ENCODE peak calls at places on chromosome 3, in eight cellular contexts. C is stomach, L is sigmoid colon, I is esophagus muscularis mucosa, G is transverse colon, B is SK-N-SH, N is suprapubic skin, U is K562. M is an unnamed sample.

GRCh38 chr3:36923523-36923943 is 21.3 kb downstream of the TRANK1 start:
- DNase-seq in I (no peak), B (no peak), U (no peak), G (no peak), C (no peak), N (no peak), L (no peak), M (peak; percentile 36)

GRCh38 chr3:123732447-123732846 is 147.6 kb upstream of the HACD2 start:
- DNase-seq in I (no peak), L (no peak), N (no peak), U (no peak), B (no peak), G (no peak), C (no peak), M (no peak)

GRCh38 chr3:160618363-160618762 is 53.0 kb upstream of the KPNA4 start:
- DNase-seq in G (no peak), C (peak; percentile 57), N (no peak), U (no peak), B (no peak), I (no peak), L (no peak), M (no peak)

GRCh38 chr3:194723846-194724618 is 38.3 kb downstream of the FAM43A start:
- DNase-seq in N (no peak), I (no peak), C (no peak), L (no peak), U (no peak), B (no peak), G (no peak), M (no peak)

GRCh38 chr3:38125305-38126120 is 11.4 kb downstream of the ACAA1 start:
- DNase-seq in G (no peak), I (no peak), N (peak; percentile 70), B (no peak), C (peak; percentile 18), U (no peak), L (peak; percentile 57), M (no peak)

GRCh38 chr3:102177075-102177755 is 257.6 kb upstream of the ZPLD1 start:
- DNase-seq in L (no peak), C (no peak), N (no peak), I (no peak), U (no peak), B (no peak), G (peak; percentile 23), M (no peak)

GRCh38 chr3:127089487-127090145 is 103.3 kb upstream of the PRR23E start:
- DNase-seq in L (no peak), N (no peak), C (no peak), B (no peak), G (no peak), I (no peak), U (no peak), M (no peak)

GRCh38 chr3:122982202-122983185 is 45.1 kb downstream of the SEMA5B start:
- DNase-seq in U (no peak), G (no peak), I (no peak), B (no peak), L (peak; percentile 72), N (no peak), C (no peak), M (peak; percentile 24)

GRCh38 chr3:192091831-192092230 is 630.9 kb downstream of the PYDC2 start:
- DNase-seq in N (no peak), B (no peak), L (no peak), U (no peak), I (no peak), G (no peak), C (no peak), M (no peak)

GRCh38 chr3:27483117-27484001 is 825 bp downstream of the SLC4A7 start:
- DNase-seq in N (peak; percentile 82), B (peak; percentile 60), G (peak; percentile 51), U (no peak), C (peak; percentile 42), L (peak; percentile 85), I (peak; percentile 94), M (peak; percentile 60)

GRCh38 chr3:44555753-44556152 is 760 bp downstream of the ZKSCAN7 start:
- DNase-seq in C (no peak), I (no peak), G (no peak), U (no peak), N (no peak), B (peak; percentile 51), L (no peak), M (no peak)

GRCh38 chr3:143298886-143299535 is 179.4 kb downstream of the CHST2 start:
- DNase-seq in N (no peak), U (no peak), G (no peak), C (no peak), B (no peak), L (no peak), I (no peak), M (no peak)

GRCh38 chr3:167120828-167121227 is 259.3 kb downstream of the ZBBX start:
- DNase-seq in U (no peak), B (no peak), L (no peak), I (no peak), N (no peak), C (no peak), G (no peak), M (no peak)

GRCh38 chr3:158091526-158091925 is 14.7 kb downstream of the SHOX2 start:
- DNase-seq in U (no peak), L (no peak), I (no peak), C (no peak), G (no peak), N (no peak), B (no peak), M (no peak)

GRCh38 chr3:15512173-15512572 is 9.3 kb downstream of the COLQ start:
- DNase-seq in L (peak; percentile 79), U (no peak), I (no peak), C (peak; percentile 69), G (no peak), N (no peak), B (no peak), M (peak; percentile 88)
- H3K27ac ChIP-seq in L (no peak overlapping the region), U (no peak overlapping the region), I (peak overlapping the region; percentile 13), C (no peak overlapping the region), G (no peak overlapping the region), N (no peak overlapping the region), B (no peak overlapping the region), M (no peak overlapping the region)

DNA sequence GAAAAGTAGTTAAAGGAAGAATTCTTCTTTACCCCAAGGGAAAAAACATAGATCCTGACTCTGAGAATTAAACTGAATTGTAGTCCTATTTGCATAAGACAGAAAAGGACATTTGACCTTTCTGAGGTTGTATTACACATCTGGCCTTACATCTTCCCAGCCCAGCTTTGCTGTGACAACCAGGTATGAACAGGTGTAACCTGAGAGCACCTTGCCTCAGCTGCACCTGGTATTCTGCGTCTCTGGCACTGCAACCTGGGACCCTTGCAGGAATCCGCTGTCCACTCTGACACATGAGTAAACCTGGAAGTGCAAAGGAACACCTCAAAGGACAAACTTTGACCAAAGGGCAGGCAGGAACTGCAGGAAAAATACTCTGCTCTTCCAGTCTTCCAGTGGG is 2.2 kb upstream of the BDH1 start:
- DNase-seq in L (no peak), U (no peak), G (no peak), B (no peak), I (no peak), C (no peak), N (no peak), M (no peak)
- TF ChIP-seq EP300 in L (no peak), U (no peak), G (no peak), B (no peak), I (no peak), C (no peak), N (no peak), M (no peak)

GRCh38 chr3:120338517-120338916 is 10.6 kb downstream of the LRRC58 start:
- DNase-seq in N (no peak), C (no peak), U (no peak), G (no peak), L (no peak), B (no peak), I (no peak), M (no peak)
- TF ChIP-seq POLR2AphosphoS5 in N (no peak), C (no peak), U (no peak), G (no peak), L (no peak), B (no peak), I (no peak), M (no peak)

DNA sequence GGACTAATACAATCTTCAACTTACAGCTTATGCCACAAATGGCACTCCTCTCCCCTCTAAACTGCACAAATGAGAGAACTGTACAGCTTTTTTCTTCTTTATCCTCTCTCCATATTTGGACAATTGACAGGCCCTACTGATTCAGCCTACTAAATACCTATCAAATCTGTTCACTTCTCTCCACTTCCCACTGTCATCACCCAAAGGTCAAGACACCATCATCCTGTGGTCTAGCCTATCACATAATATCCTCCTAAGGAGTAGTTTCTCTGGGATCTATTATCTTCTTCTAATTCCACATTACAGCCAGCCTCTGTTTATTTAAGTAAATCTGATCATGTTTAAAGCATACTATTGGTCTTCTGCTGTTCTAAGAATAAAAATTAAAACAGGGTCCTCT is 33.0 kb upstream of the SLC12A8 start:
- DNase-seq in L (no peak), N (no peak), I (no peak), U (no peak), G (no peak), C (no peak), B (no peak), M (no peak)
- H3K27ac ChIP-seq in L (no peak overlapping the region), N (no peak overlapping the region), I (no peak overlapping the region), U (no peak overlapping the region), G (no peak overlapping the region), C (no peak overlapping the region), B (no peak overlapping the region), M (no peak overlapping the region)

GRCh38 chr3:24683090-24683489 is 188.4 kb upstream of the THRB start:
- DNase-seq in C (no peak), I (no peak), U (no peak), B (no peak), G (no peak), L (no peak), N (no peak), M (no peak)
- TF ChIP-seq EP300 in C (no peak), I (no peak), U (no peak), B (no peak), G (no peak), L (no peak), N (no peak), M (no peak)

GRCh38 chr3:14423963-14424362 is 21.6 kb downstream of the SLC6A6 start:
- DNase-seq in G (no peak), B (no peak), N (no peak), C (no peak), L (no peak), I (no peak), U (no peak), M (no peak)
- TF ChIP-seq POLR2AphosphoS5 in G (no peak), B (no peak), N (no peak), C (no peak), L (no peak), I (no peak), U (no peak), M (no peak)

GRCh38 chr3:98558100-98558499 is 26.3 kb downstream of the GPR15 start:
- DNase-seq in C (no peak), L (no peak), I (no peak), N (no peak), G (no peak), B (no peak), U (no peak), M (no peak)
- H3K27ac ChIP-seq in C (no peak overlapping the region), L (no peak overlapping the region), I (no peak overlapping the region), N (no peak overlapping the region), G (peak overlapping the region; percentile 19), B (no peak overlapping the region), U (no peak overlapping the region), M (no peak overlapping the region)

DNA sequence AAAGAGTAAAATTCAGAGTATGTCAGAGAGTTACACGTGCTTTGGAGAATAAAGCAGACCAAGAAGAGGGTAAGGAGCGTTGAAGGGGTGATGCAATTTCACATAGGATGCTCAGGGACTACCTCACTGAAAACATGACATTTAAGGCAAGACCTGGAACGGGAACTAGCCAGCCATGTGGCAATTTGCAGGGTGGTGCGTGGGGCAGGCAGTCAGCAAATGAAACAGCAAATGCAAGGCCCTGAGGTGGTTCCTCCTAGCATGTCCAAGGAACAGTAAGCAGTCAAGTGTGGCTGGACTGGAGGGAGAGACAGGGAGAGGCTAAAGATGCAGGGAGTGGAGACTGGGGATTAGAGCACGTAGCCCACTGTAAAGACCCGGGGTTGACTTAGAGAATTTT is 146.1 kb upstream of the LPP start:
- DNase-seq in U (no peak), C (no peak), I (no peak), B (no peak), L (no peak), N (no peak), G (no peak), M (no peak)
- TF ChIP-seq EP300 in U (no peak), C (no peak), I (no peak), B (no peak), L (no peak), N (no peak), G (no peak), M (no peak)

M was measured in upper lobe of left lung.